ENCODE peak calls at places on chromosome 6, in nine cellular contexts. O is NCI-H1048, W is NCI-H748 treated with DMSO at 0.1 percent for 48 hours, Q is Kasumi-1, C is ELF-1, N is spleen, S is HT-29, B is GOT3, A is foreskin fibroblast. L is an unnamed sample.
A peak's percentile ranks its signal among the peaks of the same experiment; 100 is the strongest.

GRCh38 chr6:7234547-7234946 is 78.5 kb downstream of the SSR1 start:
- DNase-seq in C (no peak), B (no peak), W (no peak), O (no peak), A (no peak), S (no peak), Q (no peak), N (no peak), L (no peak)

GRCh38 chr6:33727126-33727525 is 15.6 kb upstream of the UQCC2 start:
- DNase-seq in S (no peak), W (no peak), C (no peak), O (no peak), A (no peak), B (no peak), N (no peak), Q (no peak), L (no peak)

GRCh38 chr6:45677381-45677992 is 299.8 kb upstream of the SUPT3H start:
- DNase-seq in S (peak; percentile 76), N (peak; percentile 85), A (peak; percentile 41), C (no peak), B (no peak), W (no peak), Q (peak; percentile 88), O (no peak), L (peak; percentile 40)

GRCh38 chr6:49551126-49551865 is 828 bp downstream of the C6orf141 start:
- DNase-seq in Q (no peak), N (no peak), S (peak; percentile 67), W (peak; percentile 50), C (peak; percentile 67), B (no peak), O (peak; percentile 21), A (peak; percentile 56), L (peak; percentile 18)

GRCh38 chr6:31158863-31159855 is 770 bp downstream of the TCF19 start:
- DNase-seq in W (peak; percentile 11), A (peak; percentile 44), N (peak; percentile 79), O (no peak), B (no peak), Q (peak; percentile 52), C (peak; percentile 64), S (no peak), L (peak; percentile 34)

GRCh38 chr6:84763397-84764331 is 734 bp downstream of the TBX18 start:
- DNase-seq in Q (no peak), S (no peak), C (peak; percentile 34), B (no peak), O (no peak), A (peak; percentile 96), N (no peak), W (no peak), L (no peak)

GRCh38 chr6:89640804-89641203 is 2.3 kb upstream of the LYRM2 start:
- DNase-seq in N (no peak), B (no peak), A (peak; percentile 43), W (no peak), S (no peak), C (no peak), Q (no peak), O (no peak), L (no peak)

GRCh38 chr6:128731249-128732165 is 151.4 kb upstream of the LAMA2 start:
- DNase-seq in A (peak; percentile 79), Q (peak; percentile 46), O (no peak), C (no peak), W (peak; percentile 68), N (no peak), B (no peak), S (peak; percentile 73), L (no peak)

GRCh38 chr6:148247386-148248063 is 95.1 kb upstream of the SASH1 start:
- DNase-seq in W (no peak), N (no peak), C (no peak), B (no peak), S (no peak), Q (no peak), O (no peak), A (no peak), L (peak; percentile 0)

GRCh38 chr6:123393333-123393732 is 243.4 kb downstream of the TRDN start:
- DNase-seq in W (peak; percentile 82), A (no peak), C (no peak), O (no peak), N (no peak), B (no peak), S (peak; percentile 17), Q (peak; percentile 32), L (peak; percentile 27)

GRCh38 chr6:37314803-37315515 is 38.8 kb upstream of the RNF8 start:
- DNase-seq in O (no peak), A (peak; percentile 48), S (peak; percentile 49), B (no peak), Q (peak; percentile 62), W (peak; percentile 9), N (no peak), C (peak; percentile 58), L (no peak)

GRCh38 chr6:167748046-167748445 is 78.7 kb upstream of the AFDN start:
- DNase-seq in N (peak; percentile 38), B (no peak), W (no peak), C (no peak), O (no peak), Q (no peak), A (no peak), S (no peak), L (no peak)

GRCh38 chr6:27213544-27214125 is 33.9 kb upstream of the PRSS16 start:
- DNase-seq in O (no peak), C (peak; percentile 94), Q (no peak), W (no peak), A (peak; percentile 44), B (no peak), N (no peak), S (no peak), L (no peak)

GRCh38 chr6:372336-372911 is 19.1 kb upstream of the IRF4 start:
- DNase-seq in A (no peak), W (no peak), Q (no peak), O (no peak), N (peak; percentile 83), B (no peak), S (no peak), C (no peak), L (no peak)

GRCh38 chr6:125099211-125100017 is 54.2 kb upstream of the TPD52L1 start:
- DNase-seq in A (peak; percentile 82), C (peak; percentile 86), B (peak; percentile 14), Q (peak; percentile 30), O (no peak), W (peak; percentile 33), N (peak; percentile 84), S (peak; percentile 52), L (peak; percentile 14)

GRCh38 chr6:34486106-34486740 is 20.3 kb downstream of the PACSIN1 start:
- DNase-seq in N (peak; percentile 44), Q (no peak), C (no peak), W (no peak), A (no peak), O (no peak), B (no peak), S (no peak), L (no peak)

GRCh38 chr6:81820979-81821378 is 68.5 kb upstream of the TENT5A start:
- DNase-seq in S (no peak), C (no peak), O (no peak), A (no peak), B (no peak), W (no peak), N (no peak), Q (no peak), L (peak; percentile 30)

GRCh38 chr6:170114956-170115855 is 175.7 kb downstream of the DLL1 start:
- DNase-seq in C (peak; percentile 75), A (no peak), O (no peak), S (no peak), N (peak; percentile 70), W (no peak), Q (no peak), B (no peak), L (no peak)

GRCh38 chr6:56671651-56672461 is 29.2 kb upstream of the DST start:
- DNase-seq in O (no peak), Q (peak; percentile 11), N (peak; percentile 75), B (no peak), C (no peak), S (peak; percentile 33), A (peak; percentile 51), W (no peak), L (no peak)

GRCh38 chr6:2940010-2940850 is 31.1 kb downstream of the SERPINB6 start:
- DNase-seq in N (peak; percentile 75), O (no peak), Q (peak; percentile 53), C (no peak), B (no peak), S (no peak), A (no peak), W (no peak), L (no peak)

GRCh38 chr6:170137911-170138910 is 152.7 kb downstream of the DLL1 start:
- DNase-seq in W (no peak), S (no peak), N (peak; percentile 56), O (no peak), A (no peak), C (no peak), Q (no peak), B (no peak), L (no peak)

GRCh38 chr6:135180458-135181332 is at the start of gene MYB:
- DNase-seq in O (peak; percentile 54), N (peak; percentile 91), W (peak; percentile 75), B (no peak), S (peak; percentile 82), A (peak; percentile 79), Q (peak; percentile 93), C (peak; percentile 77), L (peak; percentile 100)

GRCh38 chr6:4320860-4321259 is 185.5 kb upstream of the ECI2 start:
- DNase-seq in Q (no peak), S (peak; percentile 70), N (no peak), W (no peak), C (no peak), O (no peak), B (no peak), A (peak; percentile 91), L (peak; percentile 2)

GRCh38 chr6:21992178-21992967 is 304.5 kb downstream of the PRL start:
- DNase-seq in B (no peak), O (no peak), C (no peak), S (no peak), W (no peak), Q (peak; percentile 26), A (peak; percentile 77), N (no peak), L (no peak)

GRCh38 chr6:161273356-161273751 is 507 bp downstream of the AGPAT4 start:
- DNase-seq in N (no peak), W (peak; percentile 76), C (peak; percentile 70), O (no peak), S (peak; percentile 48), B (no peak), Q (peak; percentile 48), A (peak; percentile 54), L (no peak)

GRCh38 chr6:21893778-21894177 is 300.2 kb downstream of the SOX4 start:
- DNase-seq in B (no peak), O (no peak), N (no peak), S (no peak), Q (no peak), W (peak; percentile 49), A (no peak), C (no peak), L (no peak)

GRCh38 chr6:10341605-10342004 is 73.3 kb downstream of the TFAP2A start:
- DNase-seq in N (no peak), W (no peak), O (no peak), A (no peak), Q (no peak), B (no peak), C (no peak), S (no peak), L (no peak)

GRCh38 chr6:86724695-86725094 is 212.6 kb upstream of the HTR1E start:
- DNase-seq in Q (no peak), A (no peak), C (no peak), W (no peak), O (no peak), N (no peak), B (no peak), S (no peak), L (no peak)

GRCh38 chr6:169656626-169657610 is 44.9 kb downstream of the WDR27 start:
- DNase-seq in N (no peak), W (no peak), Q (no peak), S (no peak), C (peak; percentile 82), A (no peak), O (no peak), B (no peak), L (no peak)

GRCh38 chr6:31203345-31203979 is 33.0 kb upstream of the POU5F1 start:
- DNase-seq in B (no peak), Q (peak; percentile 68), O (peak; percentile 56), A (peak; percentile 54), N (no peak), S (peak; percentile 87), C (no peak), W (peak; percentile 89), L (peak; percentile 94)

GRCh38 chr6:34555328-34555727 is 801 bp downstream of the SPDEF start:
- DNase-seq in A (no peak), S (no peak), Q (no peak), C (no peak), N (no peak), W (no peak), B (no peak), O (no peak), L (no peak)

L was measured in NCI-H526 treated with DMSO at 0.1 percent for 48 hours.